ENCODE peak calls at places on chromosomes 1 and 21, in six cellular contexts. One of them, this sample, is unnamed.

GRCh38 chr1:244970236-244970652 is 105.9 kb upstream of the HNRNPU start:
- DNase-seq in HFF-Myc: peak
- DNase-seq in CD8-positive, alpha-beta T cell: no peak
- DNase-seq in ovary: no peak
- DNase-seq in suprapubic skin: peak
- DNase-seq in mammary epithelial cell: peak
- DNase-seq in this sample: no peak

GRCh38 chr1:69518991-69519390 is 48.7 kb upstream of the LRRC7 start:
- DNase-seq in HFF-Myc: no peak
- DNase-seq in CD8-positive, alpha-beta T cell: no peak
- DNase-seq in ovary: no peak
- DNase-seq in suprapubic skin: no peak
- DNase-seq in mammary epithelial cell: no peak
- DNase-seq in this sample: no peak

GRCh38 chr1:213374369-213374768 is 323.3 kb downstream of the RPS6KC1 start:
- DNase-seq in HFF-Myc: peak
- DNase-seq in CD8-positive, alpha-beta T cell: peak
- DNase-seq in ovary: no peak
- DNase-seq in suprapubic skin: no peak
- DNase-seq in mammary epithelial cell: peak
- DNase-seq in this sample: peak

GRCh38 chr1:227944066-227944930 is 3.4 kb downstream of the WNT9A start:
- DNase-seq in HFF-Myc: no peak
- DNase-seq in CD8-positive, alpha-beta T cell: no peak
- DNase-seq in ovary: no peak
- DNase-seq in suprapubic skin: peak
- DNase-seq in mammary epithelial cell: no peak
- DNase-seq in this sample: no peak

GRCh38 chr1:179930867-179931266 is 23.7 kb upstream of the CEP350 start:
- DNase-seq in HFF-Myc: no peak
- DNase-seq in CD8-positive, alpha-beta T cell: no peak
- DNase-seq in ovary: no peak
- DNase-seq in suprapubic skin: no peak
- DNase-seq in mammary epithelial cell: peak
- DNase-seq in this sample: no peak

GRCh38 chr1:169795687-169796086 is 980 bp upstream of the METTL18 start:
- DNase-seq in HFF-Myc: no peak
- DNase-seq in CD8-positive, alpha-beta T cell: no peak
- DNase-seq in ovary: no peak
- DNase-seq in suprapubic skin: no peak
- DNase-seq in mammary epithelial cell: peak
- DNase-seq in this sample: no peak

GRCh38 chr1:153985984-153986761 is at the start of gene RAB13:
- DNase-seq in HFF-Myc: peak
- DNase-seq in CD8-positive, alpha-beta T cell: no peak
- DNase-seq in ovary: peak
- DNase-seq in suprapubic skin: peak
- DNase-seq in mammary epithelial cell: peak
- DNase-seq in this sample: no peak

GRCh38 chr1:212700597-212700891 is 904 bp upstream of the BATF3 start:
- DNase-seq in HFF-Myc: no peak
- DNase-seq in CD8-positive, alpha-beta T cell: no peak
- DNase-seq in ovary: no peak
- DNase-seq in suprapubic skin: no peak
- DNase-seq in mammary epithelial cell: no peak
- DNase-seq in this sample: no peak

GRCh38 chr21:28256420-28256831 is 736.3 kb downstream of the LTN1 start:
- DNase-seq in HFF-Myc: no peak
- DNase-seq in CD8-positive, alpha-beta T cell: no peak
- DNase-seq in ovary: no peak
- DNase-seq in suprapubic skin: no peak
- DNase-seq in mammary epithelial cell: no peak
- DNase-seq in this sample: peak

GRCh38 chr1:40625476-40626382 is 39.8 kb downstream of the RIMS3 start:
- DNase-seq in HFF-Myc: no peak
- DNase-seq in CD8-positive, alpha-beta T cell: no peak
- DNase-seq in ovary: no peak
- DNase-seq in suprapubic skin: peak
- DNase-seq in mammary epithelial cell: peak
- DNase-seq in this sample: no peak

GRCh38 chr1:34013958-34014737 is 150.3 kb downstream of the HMGB4 start:
- DNase-seq in HFF-Myc: no peak
- DNase-seq in CD8-positive, alpha-beta T cell: no peak
- DNase-seq in ovary: no peak
- DNase-seq in suprapubic skin: no peak
- DNase-seq in mammary epithelial cell: no peak
- DNase-seq in this sample: no peak

GRCh38 chr1:8419861-8420260 is 101.9 kb downstream of the SLC45A1 start:
- DNase-seq in HFF-Myc: no peak
- DNase-seq in CD8-positive, alpha-beta T cell: no peak
- DNase-seq in ovary: no peak
- DNase-seq in suprapubic skin: no peak
- DNase-seq in mammary epithelial cell: no peak
- DNase-seq in this sample: peak

GRCh38 chr1:115874929-115875328 is 34.0 kb upstream of the NHLH2 start:
- DNase-seq in HFF-Myc: peak
- DNase-seq in CD8-positive, alpha-beta T cell: no peak
- DNase-seq in ovary: no peak
- DNase-seq in suprapubic skin: no peak
- DNase-seq in mammary epithelial cell: peak
- DNase-seq in this sample: no peak

DNA sequence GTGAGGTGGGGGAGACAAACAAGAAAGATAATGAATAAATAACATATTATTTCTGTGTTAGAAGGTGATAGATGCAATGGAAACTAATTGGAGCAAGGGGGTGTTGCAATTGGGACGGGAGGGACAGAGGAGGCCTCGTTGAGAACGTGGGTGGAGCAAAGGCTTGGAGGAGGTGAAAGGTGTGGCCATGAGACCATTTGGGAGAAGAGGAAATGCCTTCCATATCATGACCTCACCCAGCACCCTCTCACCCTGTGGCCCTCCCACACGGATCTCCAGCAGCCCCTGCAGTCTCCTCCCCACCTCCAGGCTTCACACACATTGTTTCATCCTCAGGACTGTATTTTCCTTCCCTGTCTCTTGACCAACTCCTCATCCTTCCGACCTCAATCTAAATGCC is 85.3 kb upstream of the ARHGAP29 start:
- DNase-seq in HFF-Myc: no peak
- DNase-seq in CD8-positive, alpha-beta T cell: no peak
- DNase-seq in ovary: no peak
- DNase-seq in suprapubic skin: no peak
- DNase-seq in mammary epithelial cell: peak
- DNase-seq in this sample: no peak
- TF ChIP-seq CTCF in HFF-Myc: no peak
- TF ChIP-seq CTCF in CD8-positive, alpha-beta T cell: no peak
- TF ChIP-seq CTCF in ovary: no peak
- TF ChIP-seq CTCF in suprapubic skin: no peak
- TF ChIP-seq CTCF in mammary epithelial cell: no peak
- TF ChIP-seq CTCF in this sample: peak

DNA sequence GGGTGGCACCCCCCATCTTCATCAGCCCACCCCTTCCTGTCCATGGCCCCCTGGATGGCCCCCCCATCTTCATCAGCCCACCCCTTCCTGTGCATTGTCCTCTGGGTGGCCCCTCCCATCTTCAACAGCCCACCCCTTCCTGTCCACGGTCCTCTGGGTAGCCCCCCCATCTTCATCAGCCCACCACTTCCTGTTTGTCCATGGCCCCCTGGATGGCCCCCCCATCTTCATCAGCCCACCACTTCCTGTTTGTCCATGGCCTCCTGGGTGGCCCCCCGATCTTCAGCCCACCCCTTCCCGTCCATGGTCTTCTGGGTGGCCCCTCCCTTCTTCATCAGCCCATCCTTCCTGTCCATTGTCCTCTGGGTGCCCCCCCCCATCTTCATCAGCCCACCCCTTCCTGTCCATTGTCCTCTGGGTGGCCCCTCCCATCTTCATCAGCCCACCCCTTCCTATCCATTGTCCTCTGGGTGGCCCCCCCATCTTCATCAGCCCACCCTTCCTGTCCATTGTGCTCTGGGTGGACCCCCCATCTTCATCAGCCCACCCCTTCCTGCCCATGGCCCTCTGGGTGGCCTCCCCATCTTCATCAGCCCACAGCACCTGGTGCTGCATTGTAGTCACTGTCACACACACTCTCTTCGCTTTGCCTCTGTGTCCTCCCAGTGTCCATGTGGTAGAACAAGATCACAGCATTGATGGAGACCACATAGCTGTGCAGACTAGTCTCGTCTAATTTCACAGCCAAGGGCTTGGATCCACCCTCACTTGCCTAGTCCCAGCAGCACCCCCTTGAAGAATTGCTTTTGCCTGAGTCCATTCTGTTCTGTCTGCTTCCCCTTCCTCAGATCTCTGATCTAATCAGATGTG is 95.9 kb downstream of the PCBP3 start:
- DNase-seq in HFF-Myc: no peak
- DNase-seq in CD8-positive, alpha-beta T cell: no peak
- DNase-seq in ovary: no peak
- DNase-seq in suprapubic skin: no peak
- DNase-seq in mammary epithelial cell: no peak
- DNase-seq in this sample: no peak
- H3K4me3 ChIP-seq in HFF-Myc: no peak
- H3K4me3 ChIP-seq in CD8-positive, alpha-beta T cell: no peak
- H3K4me3 ChIP-seq in ovary: no peak
- H3K4me3 ChIP-seq in suprapubic skin: no peak
- H3K4me3 ChIP-seq in mammary epithelial cell: no peak
- H3K4me3 ChIP-seq in this sample: no peak

GRCh38 chr1:114215426-114215825 is 61.8 kb upstream of the SYT6 start:
- DNase-seq in HFF-Myc: no peak
- DNase-seq in CD8-positive, alpha-beta T cell: no peak
- DNase-seq in ovary: no peak
- DNase-seq in suprapubic skin: no peak
- DNase-seq in mammary epithelial cell: no peak
- DNase-seq in this sample: no peak
- TF ChIP-seq CTCF in HFF-Myc: no peak
- TF ChIP-seq CTCF in CD8-positive, alpha-beta T cell: no peak
- TF ChIP-seq CTCF in ovary: no peak
- TF ChIP-seq CTCF in suprapubic skin: no peak
- TF ChIP-seq CTCF in mammary epithelial cell: no peak
- TF ChIP-seq CTCF in this sample: no peak

GRCh38 chr1:11272544-11272841 is 505 bp upstream of the UBIAD1 start:
- DNase-seq in HFF-Myc: no peak
- DNase-seq in CD8-positive, alpha-beta T cell: no peak
- DNase-seq in ovary: no peak
- DNase-seq in suprapubic skin: no peak
- DNase-seq in mammary epithelial cell: no peak
- DNase-seq in this sample: no peak
- H3K4me3 ChIP-seq in HFF-Myc: no peak
- H3K4me3 ChIP-seq in CD8-positive, alpha-beta T cell: peak
- H3K4me3 ChIP-seq in ovary: peak
- H3K4me3 ChIP-seq in suprapubic skin: peak
- H3K4me3 ChIP-seq in mammary epithelial cell: peak
- H3K4me3 ChIP-seq in this sample: peak

GRCh38 chr1:14790967-14791366 is 192.5 kb downstream of the KAZN start:
- DNase-seq in HFF-Myc: no peak
- DNase-seq in CD8-positive, alpha-beta T cell: no peak
- DNase-seq in ovary: no peak
- DNase-seq in suprapubic skin: no peak
- DNase-seq in mammary epithelial cell: no peak
- DNase-seq in this sample: no peak
- TF ChIP-seq CTCF in HFF-Myc: no peak
- TF ChIP-seq CTCF in CD8-positive, alpha-beta T cell: no peak
- TF ChIP-seq CTCF in ovary: no peak
- TF ChIP-seq CTCF in suprapubic skin: no peak
- TF ChIP-seq CTCF in mammary epithelial cell: no peak
- TF ChIP-seq CTCF in this sample: no peak

DNA sequence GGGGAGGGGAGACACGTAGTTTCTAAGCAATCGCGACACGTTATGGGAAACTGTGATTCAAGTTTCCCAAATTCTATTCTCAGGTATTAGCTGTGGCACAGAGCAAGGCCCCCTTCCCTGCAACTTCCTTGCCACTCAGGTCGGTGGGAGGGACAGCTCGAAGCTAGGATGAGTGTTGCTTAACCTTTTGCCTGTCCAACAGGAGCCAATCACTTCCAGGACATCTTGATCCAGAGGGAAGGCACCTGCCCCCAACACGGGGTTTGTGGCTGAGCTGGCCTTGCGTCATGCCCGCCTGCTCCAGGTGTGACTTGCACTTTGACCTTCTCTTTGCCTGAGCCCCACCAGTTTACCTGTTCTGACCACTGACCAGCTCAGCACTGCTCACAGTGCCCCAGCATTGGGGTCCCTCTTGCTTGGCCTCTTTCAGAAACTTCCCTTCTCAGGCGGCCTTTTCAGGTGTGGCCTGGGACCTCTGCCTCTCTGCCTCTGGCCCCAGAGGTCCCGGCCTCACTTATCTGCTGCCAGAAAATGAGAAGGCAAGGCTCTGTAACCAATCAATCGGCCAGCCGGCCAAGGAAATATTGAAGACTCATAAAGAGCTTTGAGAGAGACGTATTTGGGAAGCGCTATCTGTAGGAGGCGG is 24.7 kb downstream of the TEX35 start:
- DNase-seq in HFF-Myc: no peak
- DNase-seq in CD8-positive, alpha-beta T cell: no peak
- DNase-seq in ovary: no peak
- DNase-seq in suprapubic skin: peak
- DNase-seq in mammary epithelial cell: no peak
- DNase-seq in this sample: no peak
- H3K4me3 ChIP-seq in HFF-Myc: no peak
- H3K4me3 ChIP-seq in CD8-positive, alpha-beta T cell: no peak
- H3K4me3 ChIP-seq in ovary: no peak
- H3K4me3 ChIP-seq in suprapubic skin: no peak
- H3K4me3 ChIP-seq in mammary epithelial cell: no peak
- H3K4me3 ChIP-seq in this sample: no peak

GRCh38 chr1:231284441-231284840 is 43.4 kb downstream of the GNPAT start:
- DNase-seq in HFF-Myc: no peak
- DNase-seq in CD8-positive, alpha-beta T cell: no peak
- DNase-seq in ovary: no peak
- DNase-seq in suprapubic skin: no peak
- DNase-seq in mammary epithelial cell: no peak
- DNase-seq in this sample: no peak
- TF ChIP-seq CTCF in HFF-Myc: no peak
- TF ChIP-seq CTCF in CD8-positive, alpha-beta T cell: no peak
- TF ChIP-seq CTCF in ovary: no peak
- TF ChIP-seq CTCF in suprapubic skin: no peak
- TF ChIP-seq CTCF in mammary epithelial cell: no peak
- TF ChIP-seq CTCF in this sample: no peak

GRCh38 chr1:240609527-240610060 is 2.4 kb downstream of the GREM2 start:
- DNase-seq in HFF-Myc: no peak
- DNase-seq in CD8-positive, alpha-beta T cell: no peak
- DNase-seq in ovary: no peak
- DNase-seq in suprapubic skin: no peak
- DNase-seq in mammary epithelial cell: no peak
- DNase-seq in this sample: no peak
- H3K4me3 ChIP-seq in HFF-Myc: no peak
- H3K4me3 ChIP-seq in CD8-positive, alpha-beta T cell: no peak
- H3K4me3 ChIP-seq in ovary: no peak
- H3K4me3 ChIP-seq in suprapubic skin: no peak
- H3K4me3 ChIP-seq in mammary epithelial cell: no peak
- H3K4me3 ChIP-seq in this sample: no peak

GRCh38 chr1:47694011-47694890 is 256.4 kb downstream of the FOXD2 start:
- DNase-seq in HFF-Myc: no peak
- DNase-seq in CD8-positive, alpha-beta T cell: no peak
- DNase-seq in ovary: no peak
- DNase-seq in suprapubic skin: peak
- DNase-seq in mammary epithelial cell: no peak
- DNase-seq in this sample: no peak
- TF ChIP-seq CTCF in HFF-Myc: no peak
- TF ChIP-seq CTCF in CD8-positive, alpha-beta T cell: no peak
- TF ChIP-seq CTCF in ovary: no peak
- TF ChIP-seq CTCF in suprapubic skin: no peak
- TF ChIP-seq CTCF in mammary epithelial cell: no peak
- TF ChIP-seq CTCF in this sample: no peak